ENCODE peak calls at places on chromosomes 16 and 17, in nine cellular contexts. One of them, this sample, is unnamed. For H3K9me3, the result is how much of the 10 kb centered on the place peaks cover.

GRCh38 chr17:33086878-33087277 is 95.2 kb downstream of the SPACA3 start:
- DNase-seq in adipocyte: no peak
- DNase-seq in heart right ventricle: no peak
- DNase-seq in CD8-positive, alpha-beta T cell: no peak
- DNase-seq in uterus: no peak
- DNase-seq in T-helper 17 cell: no peak
- DNase-seq in fibroblast of lung: no peak
- DNase-seq in IMR-90: no peak
- DNase-seq in cardiac muscle cell: no peak
- DNase-seq in this sample: no peak

GRCh38 chr17:40827746-40828453 is 5.5 kb upstream of the KRT10 start:
- DNase-seq in adipocyte: peak
- DNase-seq in heart right ventricle: no peak
- DNase-seq in CD8-positive, alpha-beta T cell: no peak
- DNase-seq in uterus: no peak
- DNase-seq in T-helper 17 cell: no peak
- DNase-seq in fibroblast of lung: peak
- DNase-seq in IMR-90: no peak
- DNase-seq in cardiac muscle cell: peak
- DNase-seq in this sample: no peak

GRCh38 chr17:58246104-58246740 is 7.8 kb downstream of the LPO start:
- DNase-seq in adipocyte: no peak
- DNase-seq in heart right ventricle: no peak
- DNase-seq in CD8-positive, alpha-beta T cell: no peak
- DNase-seq in uterus: no peak
- DNase-seq in T-helper 17 cell: no peak
- DNase-seq in fibroblast of lung: no peak
- DNase-seq in IMR-90: no peak
- DNase-seq in cardiac muscle cell: no peak
- DNase-seq in this sample: no peak

GRCh38 chr16:81275064-81275532 is 36.6 kb downstream of the BCO1 start:
- DNase-seq in adipocyte: no peak
- DNase-seq in heart right ventricle: no peak
- DNase-seq in CD8-positive, alpha-beta T cell: no peak
- DNase-seq in uterus: no peak
- DNase-seq in T-helper 17 cell: no peak
- DNase-seq in fibroblast of lung: no peak
- DNase-seq in IMR-90: no peak
- DNase-seq in cardiac muscle cell: no peak
- DNase-seq in this sample: no peak

GRCh38 chr17:21524211-21524591 is 148.0 kb downstream of the KCNJ12 start:
- DNase-seq in adipocyte: no peak
- DNase-seq in heart right ventricle: no peak
- DNase-seq in CD8-positive, alpha-beta T cell: no peak
- DNase-seq in uterus: no peak
- DNase-seq in T-helper 17 cell: no peak
- DNase-seq in fibroblast of lung: no peak
- DNase-seq in IMR-90: peak
- DNase-seq in cardiac muscle cell: peak
- DNase-seq in this sample: no peak

GRCh38 chr17:31558748-31559646 is 167.5 kb downstream of the RAB11FIP4 start:
- DNase-seq in adipocyte: peak
- DNase-seq in heart right ventricle: peak
- DNase-seq in CD8-positive, alpha-beta T cell: peak
- DNase-seq in uterus: peak
- DNase-seq in T-helper 17 cell: peak
- DNase-seq in fibroblast of lung: peak
- DNase-seq in IMR-90: peak
- DNase-seq in cardiac muscle cell: peak
- DNase-seq in this sample: peak

GRCh38 chr16:69531988-69532387 is 33.8 kb upstream of the NFAT5 start:
- DNase-seq in adipocyte: no peak
- DNase-seq in heart right ventricle: no peak
- DNase-seq in CD8-positive, alpha-beta T cell: no peak
- DNase-seq in uterus: no peak
- DNase-seq in T-helper 17 cell: no peak
- DNase-seq in fibroblast of lung: no peak
- DNase-seq in IMR-90: no peak
- DNase-seq in cardiac muscle cell: no peak
- DNase-seq in this sample: no peak

GRCh38 chr16:964696-965395 is 5.9 kb downstream of the LMF1 start:
- DNase-seq in adipocyte: no peak
- DNase-seq in heart right ventricle: no peak
- DNase-seq in CD8-positive, alpha-beta T cell: no peak
- DNase-seq in uterus: no peak
- DNase-seq in T-helper 17 cell: peak
- DNase-seq in fibroblast of lung: peak
- DNase-seq in IMR-90: no peak
- DNase-seq in cardiac muscle cell: no peak
- DNase-seq in this sample: peak

GRCh38 chr17:65867014-65867413 is 305.6 kb upstream of the AXIN2 start:
- DNase-seq in adipocyte: no peak
- DNase-seq in heart right ventricle: no peak
- DNase-seq in CD8-positive, alpha-beta T cell: no peak
- DNase-seq in uterus: no peak
- DNase-seq in T-helper 17 cell: no peak
- DNase-seq in fibroblast of lung: no peak
- DNase-seq in IMR-90: no peak
- DNase-seq in cardiac muscle cell: no peak
- DNase-seq in this sample: peak

GRCh38 chr16:25036561-25036960 is 21.4 kb upstream of the ARHGAP17 start:
- DNase-seq in adipocyte: no peak
- DNase-seq in heart right ventricle: no peak
- DNase-seq in CD8-positive, alpha-beta T cell: no peak
- DNase-seq in uterus: no peak
- DNase-seq in T-helper 17 cell: no peak
- DNase-seq in fibroblast of lung: no peak
- DNase-seq in IMR-90: no peak
- DNase-seq in cardiac muscle cell: no peak
- DNase-seq in this sample: no peak

GRCh38 chr17:20189322-20189721 is 180.2 kb downstream of the SPECC1 start:
- DNase-seq in adipocyte: peak
- DNase-seq in heart right ventricle: no peak
- DNase-seq in CD8-positive, alpha-beta T cell: no peak
- DNase-seq in uterus: no peak
- DNase-seq in T-helper 17 cell: no peak
- DNase-seq in fibroblast of lung: peak
- DNase-seq in IMR-90: peak
- DNase-seq in cardiac muscle cell: peak
- DNase-seq in this sample: no peak

GRCh38 chr16:82085380-82085779 is 50.3 kb downstream of the HSD17B2 start:
- DNase-seq in adipocyte: no peak
- DNase-seq in heart right ventricle: no peak
- DNase-seq in CD8-positive, alpha-beta T cell: no peak
- DNase-seq in uterus: no peak
- DNase-seq in T-helper 17 cell: no peak
- DNase-seq in fibroblast of lung: no peak
- DNase-seq in IMR-90: no peak
- DNase-seq in cardiac muscle cell: no peak
- DNase-seq in this sample: no peak

GRCh38 chr16:54165174-54165911 is 121.2 kb downstream of the IRX3 start:
- DNase-seq in adipocyte: no peak
- DNase-seq in heart right ventricle: no peak
- DNase-seq in CD8-positive, alpha-beta T cell: no peak
- DNase-seq in uterus: no peak
- DNase-seq in T-helper 17 cell: no peak
- DNase-seq in fibroblast of lung: no peak
- DNase-seq in IMR-90: no peak
- DNase-seq in cardiac muscle cell: no peak
- DNase-seq in this sample: no peak

GRCh38 chr17:72206376-72206775 is 85.6 kb downstream of the SOX9 start:
- DNase-seq in adipocyte: no peak
- DNase-seq in heart right ventricle: no peak
- DNase-seq in CD8-positive, alpha-beta T cell: no peak
- DNase-seq in uterus: no peak
- DNase-seq in T-helper 17 cell: no peak
- DNase-seq in fibroblast of lung: no peak
- DNase-seq in IMR-90: no peak
- DNase-seq in cardiac muscle cell: no peak
- DNase-seq in this sample: no peak

GRCh38 chr16:85554791-85555548 is 58.2 kb upstream of the GSE1 start:
- DNase-seq in adipocyte: peak
- DNase-seq in heart right ventricle: peak
- DNase-seq in CD8-positive, alpha-beta T cell: peak
- DNase-seq in uterus: peak
- DNase-seq in T-helper 17 cell: peak
- DNase-seq in fibroblast of lung: peak
- DNase-seq in IMR-90: peak
- DNase-seq in cardiac muscle cell: peak
- DNase-seq in this sample: peak

GRCh38 chr17:4605826-4606225 is 21.5 kb downstream of the SMTNL2 start:
- DNase-seq in adipocyte: no peak
- DNase-seq in heart right ventricle: peak
- DNase-seq in CD8-positive, alpha-beta T cell: no peak
- DNase-seq in uterus: peak
- DNase-seq in T-helper 17 cell: no peak
- DNase-seq in fibroblast of lung: no peak
- DNase-seq in IMR-90: peak
- DNase-seq in cardiac muscle cell: peak
- DNase-seq in this sample: no peak

GRCh38 chr16:61014869-61015268 is 1021.4 kb downstream of the CDH8 start:
- DNase-seq in adipocyte: no peak
- DNase-seq in heart right ventricle: no peak
- DNase-seq in CD8-positive, alpha-beta T cell: no peak
- DNase-seq in uterus: no peak
- DNase-seq in T-helper 17 cell: no peak
- DNase-seq in fibroblast of lung: no peak
- DNase-seq in IMR-90: no peak
- DNase-seq in cardiac muscle cell: no peak
- DNase-seq in this sample: no peak

DNA sequence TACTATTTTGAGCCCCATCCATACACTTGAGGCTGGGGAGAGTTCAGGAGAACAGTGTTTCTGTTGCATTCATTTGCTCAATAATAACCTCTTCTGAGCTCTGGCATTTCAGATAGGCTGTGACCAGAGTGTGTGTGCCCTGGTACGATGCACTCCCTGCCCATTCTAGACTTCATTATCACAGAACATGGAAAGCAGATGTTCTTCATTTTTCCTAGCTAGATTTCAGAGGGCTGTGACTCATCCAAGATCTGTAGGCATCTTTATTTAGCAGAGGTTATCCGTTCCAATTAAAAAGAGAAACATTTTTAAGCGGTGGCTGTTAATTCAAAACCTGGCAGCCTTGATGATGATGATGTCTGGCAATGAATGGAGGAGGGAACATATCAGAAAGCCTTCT is 228.8 kb upstream of the EEF2KMT start:
- DNase-seq in adipocyte: no peak
- DNase-seq in heart right ventricle: no peak
- DNase-seq in CD8-positive, alpha-beta T cell: no peak
- DNase-seq in uterus: no peak
- DNase-seq in T-helper 17 cell: no peak
- DNase-seq in fibroblast of lung: peak
- DNase-seq in IMR-90: no peak
- DNase-seq in cardiac muscle cell: no peak
- DNase-seq in this sample: no peak
- H3K9me3 ChIP-seq in adipocyte: under half
- H3K9me3 ChIP-seq in heart right ventricle: under half
- H3K9me3 ChIP-seq in CD8-positive, alpha-beta T cell: under half
- H3K9me3 ChIP-seq in uterus: under half
- H3K9me3 ChIP-seq in T-helper 17 cell: under half
- H3K9me3 ChIP-seq in fibroblast of lung: under half
- H3K9me3 ChIP-seq in IMR-90: under half
- H3K9me3 ChIP-seq in cardiac muscle cell: under half
- H3K9me3 ChIP-seq in this sample: under half

GRCh38 chr16:57169327-57169726 is 16.5 kb downstream of the PSME3IP1 start:
- DNase-seq in adipocyte: no peak
- DNase-seq in heart right ventricle: no peak
- DNase-seq in CD8-positive, alpha-beta T cell: no peak
- DNase-seq in uterus: no peak
- DNase-seq in T-helper 17 cell: no peak
- DNase-seq in fibroblast of lung: no peak
- DNase-seq in IMR-90: peak
- DNase-seq in cardiac muscle cell: no peak
- DNase-seq in this sample: no peak
- H3K9me3 ChIP-seq in adipocyte: under half
- H3K9me3 ChIP-seq in heart right ventricle: under half
- H3K9me3 ChIP-seq in CD8-positive, alpha-beta T cell: under half
- H3K9me3 ChIP-seq in uterus: under half
- H3K9me3 ChIP-seq in T-helper 17 cell: under half
- H3K9me3 ChIP-seq in fibroblast of lung: under half
- H3K9me3 ChIP-seq in IMR-90: under half
- H3K9me3 ChIP-seq in cardiac muscle cell: under half
- H3K9me3 ChIP-seq in this sample: under half

GRCh38 chr16:35310999-35311398 is 1851.6 kb downstream of the TP53TG3F start:
- DNase-seq in adipocyte: no peak
- DNase-seq in heart right ventricle: no peak
- DNase-seq in CD8-positive, alpha-beta T cell: no peak
- DNase-seq in uterus: no peak
- DNase-seq in T-helper 17 cell: no peak
- DNase-seq in fibroblast of lung: no peak
- DNase-seq in IMR-90: no peak
- DNase-seq in cardiac muscle cell: no peak
- DNase-seq in this sample: no peak
- H3K9me3 ChIP-seq in adipocyte: under half
- H3K9me3 ChIP-seq in heart right ventricle: under half
- H3K9me3 ChIP-seq in CD8-positive, alpha-beta T cell: under half
- H3K9me3 ChIP-seq in uterus: under half
- H3K9me3 ChIP-seq in T-helper 17 cell: under half
- H3K9me3 ChIP-seq in fibroblast of lung: under half
- H3K9me3 ChIP-seq in IMR-90: under half
- H3K9me3 ChIP-seq in cardiac muscle cell: under half
- H3K9me3 ChIP-seq in this sample: under half

GRCh38 chr16:35711435-35711834 is 2252.0 kb downstream of the TP53TG3F start:
- DNase-seq in adipocyte: no peak
- DNase-seq in heart right ventricle: no peak
- DNase-seq in CD8-positive, alpha-beta T cell: no peak
- DNase-seq in uterus: no peak
- DNase-seq in T-helper 17 cell: no peak
- DNase-seq in fibroblast of lung: no peak
- DNase-seq in IMR-90: no peak
- DNase-seq in cardiac muscle cell: no peak
- DNase-seq in this sample: no peak
- H3K9me3 ChIP-seq in adipocyte: under half
- H3K9me3 ChIP-seq in heart right ventricle: under half
- H3K9me3 ChIP-seq in CD8-positive, alpha-beta T cell: under half
- H3K9me3 ChIP-seq in uterus: under half
- H3K9me3 ChIP-seq in T-helper 17 cell: under half
- H3K9me3 ChIP-seq in fibroblast of lung: under half
- H3K9me3 ChIP-seq in IMR-90: under half
- H3K9me3 ChIP-seq in cardiac muscle cell: under half
- H3K9me3 ChIP-seq in this sample: under half